ENCODE peak calls at places on chromosomes 6 and 20, in five cellular contexts. One of them, this sample, is unnamed.

GRCh38 chr6:79543886-79544285 is 6.7 kb upstream of the LCA5 start:
- DNase-seq in neuronal stem cell: no peak
- DNase-seq in CD8-positive, alpha-beta T cell: no peak
- DNase-seq in astrocyte: no peak
- DNase-seq in mammary epithelial cell: no peak
- DNase-seq in this sample: no peak

GRCh38 chr6:84052204-84052882 is 18.8 kb downstream of the MRAP2 start:
- DNase-seq in neuronal stem cell: peak; percentile 76
- DNase-seq in CD8-positive, alpha-beta T cell: no peak
- DNase-seq in astrocyte: peak; percentile 50
- DNase-seq in mammary epithelial cell: peak; percentile 30
- DNase-seq in this sample: no peak

GRCh38 chr6:157488635-157489226 is 107.7 kb downstream of the ZDHHC14 start:
- DNase-seq in neuronal stem cell: no peak
- DNase-seq in CD8-positive, alpha-beta T cell: no peak
- DNase-seq in astrocyte: no peak
- DNase-seq in mammary epithelial cell: no peak
- DNase-seq in this sample: no peak

GRCh38 chr6:147508073-147508870 is at the start of gene SAMD5:
- DNase-seq in neuronal stem cell: peak; percentile 63
- DNase-seq in CD8-positive, alpha-beta T cell: no peak
- DNase-seq in astrocyte: peak; percentile 61
- DNase-seq in mammary epithelial cell: peak; percentile 75
- DNase-seq in this sample: no peak

GRCh38 chr6:6891074-6891754 is 216.5 kb upstream of the RREB1 start:
- DNase-seq in neuronal stem cell: no peak
- DNase-seq in CD8-positive, alpha-beta T cell: no peak
- DNase-seq in astrocyte: no peak
- DNase-seq in mammary epithelial cell: no peak
- DNase-seq in this sample: no peak

GRCh38 chr6:77273929-77274328 is 189.4 kb downstream of the HTR1B start:
- DNase-seq in neuronal stem cell: no peak
- DNase-seq in CD8-positive, alpha-beta T cell: no peak
- DNase-seq in astrocyte: no peak
- DNase-seq in mammary epithelial cell: no peak
- DNase-seq in this sample: no peak

GRCh38 chr6:125485757-125486156 is 184.0 kb upstream of the HDDC2 start:
- DNase-seq in neuronal stem cell: no peak
- DNase-seq in CD8-positive, alpha-beta T cell: no peak
- DNase-seq in astrocyte: no peak
- DNase-seq in mammary epithelial cell: no peak
- DNase-seq in this sample: no peak

GRCh38 chr20:59253779-59254319 is 46.6 kb upstream of the EDN3 start:
- DNase-seq in neuronal stem cell: no peak
- DNase-seq in CD8-positive, alpha-beta T cell: no peak
- DNase-seq in astrocyte: no peak
- DNase-seq in mammary epithelial cell: no peak
- DNase-seq in this sample: no peak

GRCh38 chr6:5707646-5708045 is 299.1 kb downstream of the NRN1 start:
- DNase-seq in neuronal stem cell: no peak
- DNase-seq in CD8-positive, alpha-beta T cell: no peak
- DNase-seq in astrocyte: no peak
- DNase-seq in mammary epithelial cell: no peak
- DNase-seq in this sample: no peak

GRCh38 chr20:20492521-20493334 is 124.8 kb downstream of the INSM1 start:
- DNase-seq in neuronal stem cell: peak; percentile 86
- DNase-seq in CD8-positive, alpha-beta T cell: no peak
- DNase-seq in astrocyte: peak; percentile 70
- DNase-seq in mammary epithelial cell: no peak
- DNase-seq in this sample: no peak

GRCh38 chr20:50992733-50993457 is 30.0 kb downstream of the KCNG1 start:
- DNase-seq in neuronal stem cell: peak; percentile 85
- DNase-seq in CD8-positive, alpha-beta T cell: no peak
- DNase-seq in astrocyte: peak; percentile 61
- DNase-seq in mammary epithelial cell: peak; percentile 79
- DNase-seq in this sample: no peak

GRCh38 chr6:3334579-3334978 is 75.8 kb downstream of the PSMG4 start:
- DNase-seq in neuronal stem cell: no peak
- DNase-seq in CD8-positive, alpha-beta T cell: no peak
- DNase-seq in astrocyte: no peak
- DNase-seq in mammary epithelial cell: no peak
- DNase-seq in this sample: no peak

GRCh38 chr6:22737331-22737730 is 168.0 kb downstream of the HDGFL1 start:
- DNase-seq in neuronal stem cell: peak; percentile 64
- DNase-seq in CD8-positive, alpha-beta T cell: no peak
- DNase-seq in astrocyte: peak; percentile 35
- DNase-seq in mammary epithelial cell: peak; percentile 17
- DNase-seq in this sample: no peak

GRCh38 chr20:10527781-10528180 is 92.7 kb downstream of the SLX4IP start:
- DNase-seq in neuronal stem cell: no peak
- DNase-seq in CD8-positive, alpha-beta T cell: no peak
- DNase-seq in astrocyte: no peak
- DNase-seq in mammary epithelial cell: no peak
- DNase-seq in this sample: no peak

GRCh38 chr6:81487489-81487888 is 265.0 kb downstream of the TENT5A start:
- DNase-seq in neuronal stem cell: no peak
- DNase-seq in CD8-positive, alpha-beta T cell: no peak
- DNase-seq in astrocyte: peak; percentile 22
- DNase-seq in mammary epithelial cell: no peak
- DNase-seq in this sample: no peak

GRCh38 chr6:174036-174435 is 118.3 kb upstream of the DUSP22 start:
- DNase-seq in neuronal stem cell: no peak
- DNase-seq in CD8-positive, alpha-beta T cell: no peak
- DNase-seq in astrocyte: no peak
- DNase-seq in mammary epithelial cell: no peak
- DNase-seq in this sample: no peak

GRCh38 chr6:3878048-3878666 is 29.0 kb downstream of the FAM50B start:
- DNase-seq in neuronal stem cell: no peak
- DNase-seq in CD8-positive, alpha-beta T cell: no peak
- DNase-seq in astrocyte: no peak
- DNase-seq in mammary epithelial cell: no peak
- DNase-seq in this sample: no peak

GRCh38 chr6:104995989-104996617 is 39.2 kb downstream of the LIN28B start:
- DNase-seq in neuronal stem cell: no peak
- DNase-seq in CD8-positive, alpha-beta T cell: no peak
- DNase-seq in astrocyte: peak; percentile 11
- DNase-seq in mammary epithelial cell: peak; percentile 5
- DNase-seq in this sample: no peak

GRCh38 chr20:5668529-5668868 is 81.7 kb upstream of the SHLD1 start:
- DNase-seq in neuronal stem cell: no peak
- DNase-seq in CD8-positive, alpha-beta T cell: no peak
- DNase-seq in astrocyte: no peak
- DNase-seq in mammary epithelial cell: peak; percentile 97
- DNase-seq in this sample: no peak

GRCh38 chr20:48146303-48146702 is 361.0 kb upstream of the SULF2 start:
- DNase-seq in neuronal stem cell: no peak
- DNase-seq in CD8-positive, alpha-beta T cell: no peak
- DNase-seq in astrocyte: no peak
- DNase-seq in mammary epithelial cell: no peak
- DNase-seq in this sample: no peak

GRCh38 chr6:138963531-138963930 is 24.5 kb downstream of the REPS1 start:
- DNase-seq in neuronal stem cell: no peak
- DNase-seq in CD8-positive, alpha-beta T cell: no peak
- DNase-seq in astrocyte: no peak
- DNase-seq in mammary epithelial cell: no peak
- DNase-seq in this sample: no peak

GRCh38 chr6:35185302-35185681 is 28.5 kb upstream of the SCUBE3 start:
- DNase-seq in neuronal stem cell: no peak
- DNase-seq in CD8-positive, alpha-beta T cell: no peak
- DNase-seq in astrocyte: peak; percentile 31
- DNase-seq in mammary epithelial cell: no peak
- DNase-seq in this sample: no peak

GRCh38 chr6:99013661-99014458 is 66.1 kb upstream of the FBXL4 start:
- DNase-seq in neuronal stem cell: no peak
- DNase-seq in CD8-positive, alpha-beta T cell: no peak
- DNase-seq in astrocyte: no peak
- DNase-seq in mammary epithelial cell: no peak
- DNase-seq in this sample: no peak

GRCh38 chr20:51489611-51490010 is 52.9 kb downstream of the NFATC2 start:
- DNase-seq in neuronal stem cell: no peak
- DNase-seq in CD8-positive, alpha-beta T cell: no peak
- DNase-seq in astrocyte: peak; percentile 49
- DNase-seq in mammary epithelial cell: no peak
- DNase-seq in this sample: no peak

GRCh38 chr20:33893314-33893713 is 82.2 kb downstream of the CHMP4B start:
- DNase-seq in neuronal stem cell: no peak
- DNase-seq in CD8-positive, alpha-beta T cell: no peak
- DNase-seq in astrocyte: peak; percentile 85
- DNase-seq in mammary epithelial cell: peak; percentile 43
- DNase-seq in this sample: no peak

GRCh38 chr6:94362061-94362864 is 942.9 kb upstream of the EPHA7 start:
- DNase-seq in neuronal stem cell: no peak
- DNase-seq in CD8-positive, alpha-beta T cell: no peak
- DNase-seq in astrocyte: no peak
- DNase-seq in mammary epithelial cell: no peak
- DNase-seq in this sample: no peak

GRCh38 chr6:111890981-111891380 is 17.7 kb upstream of the FYN start:
- DNase-seq in neuronal stem cell: no peak
- DNase-seq in CD8-positive, alpha-beta T cell: no peak
- DNase-seq in astrocyte: no peak
- DNase-seq in mammary epithelial cell: no peak
- DNase-seq in this sample: no peak

GRCh38 chr20:37095108-37095608 is 639 bp downstream of the RBL1 start:
- DNase-seq in neuronal stem cell: no peak
- DNase-seq in CD8-positive, alpha-beta T cell: peak; percentile 20
- DNase-seq in astrocyte: no peak
- DNase-seq in mammary epithelial cell: peak; percentile 18
- DNase-seq in this sample: peak; percentile 41

GRCh38 chr6:112691289-112691688 is 344.2 kb downstream of the RFPL4B start:
- DNase-seq in neuronal stem cell: no peak
- DNase-seq in CD8-positive, alpha-beta T cell: no peak
- DNase-seq in astrocyte: peak; percentile 96
- DNase-seq in mammary epithelial cell: peak; percentile 88
- DNase-seq in this sample: no peak

GRCh38 chr6:158032354-158032733 is 50.7 kb downstream of the SYNJ2 start:
- DNase-seq in neuronal stem cell: no peak
- DNase-seq in CD8-positive, alpha-beta T cell: no peak
- DNase-seq in astrocyte: no peak
- DNase-seq in mammary epithelial cell: no peak
- DNase-seq in this sample: no peak

GRCh38 chr6:39772559-39773283 is 19.5 kb upstream of the DAAM2 start:
- DNase-seq in neuronal stem cell: no peak
- DNase-seq in CD8-positive, alpha-beta T cell: no peak
- DNase-seq in astrocyte: peak; percentile 49
- DNase-seq in mammary epithelial cell: no peak
- DNase-seq in this sample: no peak

GRCh38 chr6:31878761-31879542 is at the start of gene SLC44A4:
- DNase-seq in neuronal stem cell: no peak
- DNase-seq in CD8-positive, alpha-beta T cell: no peak
- DNase-seq in astrocyte: no peak
- DNase-seq in mammary epithelial cell: no peak
- DNase-seq in this sample: no peak

GRCh38 chr6:41974281-41974825 is 32.7 kb upstream of the CCND3 start:
- DNase-seq in neuronal stem cell: no peak
- DNase-seq in CD8-positive, alpha-beta T cell: no peak
- DNase-seq in astrocyte: no peak
- DNase-seq in mammary epithelial cell: no peak
- DNase-seq in this sample: no peak

GRCh38 chr6:159572344-159573120 is 120.5 kb downstream of the SOD2 start:
- DNase-seq in neuronal stem cell: no peak
- DNase-seq in CD8-positive, alpha-beta T cell: no peak
- DNase-seq in astrocyte: no peak
- DNase-seq in mammary epithelial cell: no peak
- DNase-seq in this sample: no peak
- H3K9me3 ChIP-seq in neuronal stem cell: peaks cover 9% of the 10 kb centered on the region
- H3K9me3 ChIP-seq in CD8-positive, alpha-beta T cell: no peaks in the 10 kb centered on the region
- H3K9me3 ChIP-seq in astrocyte: peaks cover 6% of the 10 kb centered on the region
- H3K9me3 ChIP-seq in mammary epithelial cell: peaks cover 23% of the 10 kb centered on the region
- H3K9me3 ChIP-seq in this sample: no peaks in the 10 kb centered on the region

GRCh38 chr20:56268536-56268935 is 20.0 kb downstream of the MC3R start:
- DNase-seq in neuronal stem cell: no peak
- DNase-seq in CD8-positive, alpha-beta T cell: no peak
- DNase-seq in astrocyte: no peak
- DNase-seq in mammary epithelial cell: no peak
- DNase-seq in this sample: no peak

GRCh38 chr20:56271974-56272373 is 23.4 kb downstream of the MC3R start:
- DNase-seq in neuronal stem cell: no peak
- DNase-seq in CD8-positive, alpha-beta T cell: no peak
- DNase-seq in astrocyte: no peak
- DNase-seq in mammary epithelial cell: no peak
- DNase-seq in this sample: no peak

GRCh38 chr20:56273491-56273890 is 25.0 kb downstream of the MC3R start:
- DNase-seq in neuronal stem cell: no peak
- DNase-seq in CD8-positive, alpha-beta T cell: no peak
- DNase-seq in astrocyte: no peak
- DNase-seq in mammary epithelial cell: no peak
- DNase-seq in this sample: no peak

GRCh38 chr20:56278205-56278604 is 29.7 kb downstream of the MC3R start:
- DNase-seq in neuronal stem cell: no peak
- DNase-seq in CD8-positive, alpha-beta T cell: no peak
- DNase-seq in astrocyte: no peak
- DNase-seq in mammary epithelial cell: no peak
- DNase-seq in this sample: no peak

DNA sequence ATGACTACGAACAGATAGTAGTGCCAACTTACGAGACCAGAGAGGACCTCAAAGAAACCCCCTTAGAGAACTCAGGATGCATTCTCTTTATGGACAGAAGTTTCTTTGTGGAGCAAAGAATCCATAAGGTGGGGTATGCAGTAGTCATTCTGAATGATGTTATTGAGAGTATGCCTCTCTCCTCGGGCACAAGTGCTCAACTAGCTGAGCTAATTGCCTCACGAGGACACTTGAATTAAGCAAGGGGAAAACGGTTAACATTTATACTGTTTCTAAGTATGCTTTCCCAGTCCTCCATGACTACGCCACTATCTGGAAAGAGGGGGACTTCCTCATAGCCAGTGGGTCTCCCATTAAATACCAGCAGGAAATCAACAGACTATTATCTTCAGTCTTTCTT is 25.6 kb downstream of the MC3R start:
- DNase-seq in neuronal stem cell: no peak
- DNase-seq in CD8-positive, alpha-beta T cell: no peak
- DNase-seq in astrocyte: no peak
- DNase-seq in mammary epithelial cell: no peak
- DNase-seq in this sample: no peak
- H3K9me3 ChIP-seq in neuronal stem cell: peaks cover 13% of the 10 kb centered on the region
- H3K9me3 ChIP-seq in CD8-positive, alpha-beta T cell: no peaks in the 10 kb centered on the region
- H3K9me3 ChIP-seq in astrocyte: peaks cover 9% of the 10 kb centered on the region
- H3K9me3 ChIP-seq in mammary epithelial cell: no peaks in the 10 kb centered on the region
- H3K9me3 ChIP-seq in this sample: no peaks in the 10 kb centered on the region

DNA sequence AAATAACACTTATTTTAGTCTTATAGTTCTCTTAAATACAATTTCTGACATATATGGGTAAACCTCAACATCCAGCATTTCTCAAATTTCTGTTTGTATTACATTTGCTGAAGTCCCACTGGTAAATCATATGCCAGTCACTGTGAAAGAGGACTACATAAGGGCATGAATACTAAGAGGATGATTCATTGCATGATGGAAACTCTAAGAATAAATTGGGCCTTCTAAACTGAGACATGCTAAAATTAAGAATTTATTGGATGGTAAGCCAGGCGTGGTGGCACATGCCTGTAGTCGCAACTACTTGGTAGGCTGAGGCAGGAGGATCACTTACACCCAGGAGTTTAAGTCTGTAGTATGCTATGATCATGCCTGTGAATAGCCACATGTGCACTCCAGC is 12.1 kb downstream of the DEFB123 start:
- DNase-seq in neuronal stem cell: no peak
- DNase-seq in CD8-positive, alpha-beta T cell: no peak
- DNase-seq in astrocyte: no peak
- DNase-seq in mammary epithelial cell: no peak
- DNase-seq in this sample: no peak
- H3K9me3 ChIP-seq in neuronal stem cell: peaks cover 10% of the 10 kb centered on the region
- H3K9me3 ChIP-seq in CD8-positive, alpha-beta T cell: no peaks in the 10 kb centered on the region
- H3K9me3 ChIP-seq in astrocyte: no peaks in the 10 kb centered on the region
- H3K9me3 ChIP-seq in mammary epithelial cell: no peaks in the 10 kb centered on the region
- H3K9me3 ChIP-seq in this sample: no peaks in the 10 kb centered on the region

GRCh38 chr6:168596316-168596715 is 155.3 kb downstream of the SMOC2 start:
- DNase-seq in neuronal stem cell: no peak
- DNase-seq in CD8-positive, alpha-beta T cell: no peak
- DNase-seq in astrocyte: no peak
- DNase-seq in mammary epithelial cell: no peak
- DNase-seq in this sample: no peak
- H3K9me3 ChIP-seq in neuronal stem cell: peaks cover 4% of the 10 kb centered on the region
- H3K9me3 ChIP-seq in CD8-positive, alpha-beta T cell: no peaks in the 10 kb centered on the region
- H3K9me3 ChIP-seq in astrocyte: peaks cover 11% of the 10 kb centered on the region
- H3K9me3 ChIP-seq in mammary epithelial cell: peaks cover 33% of the 10 kb centered on the region
- H3K9me3 ChIP-seq in this sample: no peaks in the 10 kb centered on the region

This sample was measured in T-helper 17 cell.